ENCODE peak calls at places on chromosomes 2 and 18, in four cellular contexts. H is HCT116, U is HepG2, S is K562. G is an unnamed sample.

GRCh38 chr2:66641685-66642084 is 206.8 kb downstream of the MEIS1 start:
- DNase-seq in H (no peak), U (no peak), S (no peak), G (no peak)

GRCh38 chr2:48560546-48561209 is 30.7 kb downstream of the STON1 start:
- DNase-seq in H (no peak), U (no peak), S (no peak), G (no peak)

GRCh38 chr2:233124449-233125080 is 64.4 kb downstream of the INPP5D start:
- DNase-seq in H (no peak), U (no peak), S (no peak), G (no peak)

GRCh38 chr2:45483997-45484396 is 127.1 kb downstream of the SRBD1 start:
- DNase-seq in H (peak), U (peak), S (no peak), G (no peak)

GRCh38 chr2:128686498-128686861 is 367.8 kb upstream of the HS6ST1 start:
- DNase-seq in H (no peak), U (no peak), S (no peak), G (no peak)

GRCh38 chr18:79971211-79971952 is 6.9 kb downstream of the HSBP1L1 start:
- DNase-seq in H (no peak), U (no peak), S (no peak), G (no peak)

GRCh38 chr2:200364142-200364541 is 57.6 kb downstream of the SPATS2L start:
- DNase-seq in H (no peak), U (no peak), S (no peak), G (no peak)

GRCh38 chr2:203982276-203982675 is 45.7 kb downstream of the ICOS start:
- DNase-seq in H (no peak), U (no peak), S (no peak), G (no peak)

GRCh38 chr2:150133623-150134022 is 353.8 kb downstream of the RND3 start:
- DNase-seq in H (peak), U (peak), S (peak), G (peak)

GRCh38 chr2:231321021-231321420 is 74.5 kb upstream of the B3GNT7 start:
- DNase-seq in H (no peak), U (no peak), S (no peak), G (no peak)

GRCh38 chr2:101064868-101065549 is 62.9 kb downstream of the RPL31 start:
- DNase-seq in H (peak), U (peak), S (no peak), G (peak)

GRCh38 chr2:231521443-231521842 is 8.8 kb downstream of the NMUR1 start:
- DNase-seq in H (no peak), U (no peak), S (peak), G (no peak)

GRCh38 chr2:133420748-133421147 is 147.5 kb downstream of the NCKAP5 start:
- DNase-seq in H (no peak), U (no peak), S (no peak), G (no peak)

GRCh38 chr2:65390134-65390533 is 42.3 kb downstream of the SPRED2 start:
- DNase-seq in H (no peak), U (no peak), S (no peak), G (no peak)

GRCh38 chr2:17879137-17879912 is 858 bp downstream of the KCNS3 start:
- DNase-seq in H (peak), U (no peak), S (peak), G (no peak)

GRCh38 chr2:236691799-236692167 is 122.2 kb downstream of the ACKR3 start:
- DNase-seq in H (no peak), U (no peak), S (no peak), G (no peak)

GRCh38 chr2:186551323-186552050 is 38.4 kb upstream of the ITGAV start:
- DNase-seq in H (no peak), U (no peak), S (no peak), G (no peak)

GRCh38 chr2:190320696-190321095 is 1.1 kb upstream of the HIBCH start:
- DNase-seq in H (no peak), U (no peak), S (peak), G (no peak)

GRCh38 chr2:95345415-95346235 is 48.5 kb downstream of the KCNIP3 start:
- DNase-seq in H (peak), U (peak), S (peak), G (peak)

GRCh38 chr2:158599609-158600008 is 142.9 kb downstream of the PKP4 start:
- DNase-seq in H (no peak), U (no peak), S (no peak), G (no peak)

GRCh38 chr2:158603205-158603604 is 146.5 kb downstream of the PKP4 start:
- DNase-seq in H (no peak), U (no peak), S (no peak), G (no peak)

GRCh38 chr2:158598856-158599517 is 142.2 kb downstream of the PKP4 start:
- DNase-seq in H (no peak), U (no peak), S (no peak), G (no peak)

GRCh38 chr2:158602027-158602426 is 145.3 kb downstream of the PKP4 start:
- DNase-seq in H (no peak), U (no peak), S (peak), G (no peak)

GRCh38 chr2:158600155-158600802 is 143.5 kb downstream of the PKP4 start:
- DNase-seq in H (no peak), U (no peak), S (no peak), G (peak)
- TF ChIP-seq REST in H (no peak), U (no peak), S (no peak), G (no peak)

DNA sequence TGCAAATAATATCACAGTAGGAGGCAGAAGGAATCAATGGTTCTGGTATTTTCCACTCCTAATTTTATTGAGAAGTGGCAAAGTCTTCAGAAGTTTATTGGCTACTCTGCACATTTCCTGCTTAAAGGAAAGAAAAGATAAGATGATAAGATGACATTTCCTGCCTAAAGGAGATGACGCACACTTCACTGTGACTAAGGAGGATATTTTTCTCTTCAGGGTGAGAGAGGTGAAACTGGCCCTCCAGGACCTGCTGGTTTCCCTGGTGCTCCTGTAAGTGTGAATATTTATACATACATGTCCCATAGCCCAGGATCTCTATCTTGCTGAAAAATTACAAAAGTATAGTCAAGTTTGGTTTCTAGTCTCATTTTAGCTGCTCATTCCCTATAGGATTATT is 27.9 kb downstream of the COL3A1 start:
- DNase-seq in H (peak), U (no peak), S (peak), G (no peak)
- H3K4me3 ChIP-seq in H (no peak), U (no peak), S (no peak), G (no peak)

DNA sequence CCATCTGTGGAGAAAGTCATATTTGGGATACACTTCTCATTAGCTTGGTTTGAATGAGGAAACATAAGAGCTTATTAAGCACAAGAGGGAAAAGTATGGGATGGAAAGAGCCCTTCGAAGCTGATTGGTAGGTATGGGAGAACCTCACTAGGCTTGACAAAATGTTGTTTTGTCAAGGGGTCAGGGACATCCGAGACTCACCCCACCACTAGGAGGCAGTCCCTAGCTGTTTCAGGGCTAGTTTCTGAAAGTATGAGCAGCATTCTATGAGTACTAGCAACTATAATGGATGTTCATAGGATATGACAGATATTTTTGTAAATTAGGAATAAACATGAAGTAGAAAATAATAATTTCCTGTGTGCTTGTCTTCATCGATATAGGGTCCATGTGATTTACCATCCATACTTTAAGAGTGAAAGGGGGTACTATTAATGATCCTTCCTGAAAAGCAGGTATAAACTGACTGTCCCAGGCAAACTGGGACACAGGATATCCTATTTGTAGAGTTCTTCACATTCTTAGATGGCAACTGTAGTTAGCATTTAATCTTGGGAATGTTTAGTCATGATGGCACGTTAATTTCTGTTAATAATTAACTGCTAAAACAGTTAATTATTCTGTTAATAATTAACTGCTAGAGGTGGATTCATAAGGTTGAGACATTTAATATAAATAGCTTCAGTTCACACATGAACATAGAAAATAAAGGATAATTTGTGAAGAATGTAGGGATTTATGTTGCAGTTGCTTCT is 28.4 kb downstream of the OTX1 start:
- DNase-seq in H (peak), U (peak), S (peak), G (peak)
- TF ChIP-seq TCF7L2 in H (no peak), U (no peak), S (no peak), G (no peak)

DNA sequence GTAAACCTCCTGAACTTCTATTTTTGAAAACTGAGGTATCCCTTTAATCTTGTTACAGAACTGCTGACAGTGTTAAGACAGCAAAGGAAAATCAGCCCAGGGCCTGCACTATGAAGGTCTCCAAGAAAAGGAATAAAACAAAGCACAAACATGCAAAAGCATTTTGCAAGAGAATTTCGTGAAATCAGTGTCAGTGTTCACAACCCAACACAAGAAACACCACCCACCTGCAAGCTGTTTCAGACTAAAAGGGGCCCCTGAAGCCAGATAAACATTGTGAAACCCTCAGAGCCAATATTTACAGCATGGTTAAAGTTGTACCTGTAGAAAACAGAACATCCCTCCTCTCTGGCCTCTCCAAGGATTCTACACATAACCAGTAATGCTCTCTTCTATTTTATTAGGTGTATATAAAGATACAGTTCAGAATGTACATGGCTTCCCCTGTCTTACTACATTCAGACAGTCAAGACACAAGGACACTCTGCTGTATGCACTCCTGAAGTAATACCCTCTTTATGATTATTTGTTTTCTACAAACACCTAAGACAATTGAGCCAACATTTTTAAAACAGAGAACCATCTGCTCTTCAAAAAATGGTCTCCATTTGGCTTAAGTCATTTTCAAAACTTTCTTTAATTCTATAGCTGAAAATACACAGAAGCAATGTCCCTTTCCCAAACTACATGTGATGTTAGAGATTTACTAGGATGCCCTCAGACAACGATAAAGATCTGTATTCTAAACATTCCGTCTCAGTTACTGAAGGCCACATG is 149.5 kb upstream of the ZFP36L2 start:
- DNase-seq in H (no peak), U (peak), S (no peak), G (no peak)
- TF ChIP-seq REST in H (no peak), U (peak), S (no peak), G (no peak)

GRCh38 chr2:119434664-119435063 is 3.0 kb downstream of the TMEM37 start:
- DNase-seq in H (no peak), U (peak), S (no peak), G (no peak)

GRCh38 chr2:119431976-119432881 is 575 bp downstream of the TMEM37 start:
- DNase-seq in H (no peak), U (no peak), S (peak), G (no peak)

GRCh38 chr2:119433636-119434327 is 2.1 kb downstream of the TMEM37 start:
- DNase-seq in H (no peak), U (peak), S (no peak), G (no peak)

GRCh38 chr2:119431155-119431975 is at the start of gene TMEM37:
- DNase-seq in H (peak), U (peak), S (peak), G (no peak)

DNA sequence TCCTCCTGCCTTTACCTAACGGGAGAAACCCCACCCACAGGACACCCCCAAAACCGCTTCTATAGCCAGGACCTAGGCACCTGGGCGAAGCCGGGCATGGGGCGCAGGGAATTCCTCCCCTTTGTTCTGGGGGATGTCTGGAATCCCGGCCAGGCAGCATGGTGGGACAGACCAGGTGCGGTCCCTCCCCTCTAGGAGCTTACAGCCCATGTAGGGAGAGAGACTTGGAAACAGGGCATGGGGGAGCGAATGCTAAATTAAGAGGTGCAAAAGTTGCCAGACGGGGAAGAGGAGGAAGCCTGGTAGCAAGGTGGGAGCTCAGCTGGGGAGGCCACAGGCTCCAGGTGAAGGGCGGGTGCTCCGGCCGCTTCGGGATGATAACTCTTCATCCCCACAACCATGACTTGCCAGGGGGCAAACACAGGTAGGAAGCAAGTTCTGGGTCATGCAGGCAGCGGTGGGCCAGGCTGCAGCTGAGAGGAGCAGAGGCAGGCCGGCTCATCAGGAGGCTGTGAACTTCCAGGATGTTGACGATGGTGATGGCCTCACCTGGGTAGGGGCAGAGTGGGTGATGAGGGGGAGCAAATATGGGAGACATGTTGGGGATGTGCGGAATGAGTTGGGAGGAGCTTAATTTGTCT is 1.3 kb downstream of the TMEM37 start:
- DNase-seq in H (no peak), U (no peak), S (no peak), G (no peak)
- H3K4me3 ChIP-seq in H (no peak), U (peak), S (no peak), G (no peak)

GRCh38 chr2:38907743-38908562 is 18.3 kb downstream of the ARHGEF33 start:
- DNase-seq in H (no peak), U (peak), S (peak), G (no peak)
- TF ChIP-seq TCF7L2 in H (no peak), U (no peak), S (no peak), G (no peak)

DNA sequence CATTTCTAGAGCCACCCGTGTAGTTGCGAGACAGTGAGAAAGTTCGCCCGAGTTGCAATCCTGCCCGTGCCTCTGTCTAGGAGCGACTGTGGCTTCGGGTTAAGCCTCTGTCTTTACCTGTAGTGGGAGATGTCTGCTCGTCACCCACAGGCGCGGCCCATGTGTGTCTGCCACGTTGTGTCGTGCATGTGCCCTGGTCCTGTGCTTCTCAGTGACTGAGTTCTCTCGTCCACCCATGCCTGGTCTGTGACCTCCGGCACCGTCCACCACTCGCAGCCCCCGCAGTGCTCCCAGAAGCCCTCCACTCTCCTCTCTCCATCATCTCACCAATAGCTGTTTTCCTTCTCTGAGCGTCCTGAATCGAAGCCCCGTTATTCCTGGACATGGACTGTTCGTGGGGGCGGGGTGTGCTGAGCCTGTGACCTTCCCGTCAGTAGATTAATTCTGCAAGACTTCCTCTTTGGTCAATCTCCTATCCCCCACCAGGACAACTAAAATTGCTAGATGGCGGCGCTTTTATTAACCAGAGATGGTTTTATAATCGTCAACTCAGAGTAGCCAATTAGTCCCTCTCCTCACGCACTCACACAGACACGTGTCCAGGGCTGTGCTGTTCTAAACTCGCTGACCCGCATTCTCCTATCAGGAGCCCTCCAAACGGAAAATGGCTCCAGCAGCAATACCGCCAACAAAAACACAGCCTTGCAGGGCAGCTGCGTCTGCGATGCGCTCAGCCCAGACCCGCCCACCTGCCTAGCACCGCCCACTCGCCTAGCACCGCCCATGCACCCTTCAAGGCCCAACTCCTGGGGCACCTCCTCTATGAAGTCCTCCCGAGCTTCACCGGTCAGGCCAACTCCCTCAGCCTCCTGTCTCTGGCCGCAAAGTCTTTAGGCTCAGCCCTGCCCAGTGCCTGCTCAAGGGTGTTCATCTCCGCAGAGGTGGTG is 119.4 kb downstream of the TWIST2 start:
- DNase-seq in H (no peak), U (no peak), S (peak), G (no peak)
- TF ChIP-seq REST in H (no peak), U (no peak), S (no peak), G (no peak)

GRCh38 chr2:172807011-172807410 is 71.4 kb downstream of the RAPGEF4 start:
- DNase-seq in H (no peak), U (no peak), S (no peak), G (no peak)
- H3K4me3 ChIP-seq in H (no peak), U (no peak), S (no peak), G (no peak)

G was measured in Panc1.